ENCODE peak calls at places on chromosomes 4 and X, in ten cellular contexts. H is activated CD4-positive, CD25-positive, alpha-beta regulatory T cell treated with anti-CD3 and anti-CD28 coated beads, Interleukin-2, amount 50 U/mL, for 16 hours; V is NCI-H2081; T is stimulated activated CD4-positive, alpha-beta T cell treated with anti-CD3 and anti-CD28 coated beads, Interleukin-15, amount 100 ng/mL, for 1 hour; S is transverse colon; U is AG10803; B is kidney tubule cell; X is AG08396; I is activated CD8-positive, alpha-beta T cell treated with anti-CD3 and anti-CD28 coated beads, Interleukin-2, amount 10 ng/mL, durations not matched to agents 7 days and 5 days; Y is SJSA1. N is an unnamed sample.

GRCh38 chr4:130705023-130705422 is 1609.1 kb downstream of the C4orf33 start:
- DNase-seq in S (no peak), X (no peak), H (no peak), Y (no peak), T (no peak), V (no peak), U (no peak), I (no peak), B (no peak), N (no peak)

GRCh38 chr4:20544645-20545044 is 155.6 kb upstream of the PACRGL start:
- DNase-seq in B (peak), H (no peak), S (no peak), Y (peak), X (peak), U (peak), V (peak), I (no peak), T (no peak), N (no peak)

GRCh38 chrX:14936561-14936960 is 63.3 kb downstream of the MOSPD2 start:
- DNase-seq in B (peak), X (peak), S (no peak), V (no peak), T (no peak), U (peak), H (no peak), I (no peak), Y (peak), N (peak)

GRCh38 chrX:131633285-131633917 is 89.5 kb downstream of the OR13H1 start:
- DNase-seq in T (no peak), I (peak), S (peak), X (peak), V (peak), Y (peak), B (peak), U (peak), H (peak), N (peak)

GRCh38 chrX:111352424-111352823 is 59.6 kb downstream of the DCX start:
- DNase-seq in Y (no peak), T (no peak), S (peak), X (peak), I (no peak), B (peak), H (no peak), U (peak), V (peak), N (no peak)

GRCh38 chr4:3079694-3080123 is 5.2 kb downstream of the HTT start:
- DNase-seq in T (no peak), I (no peak), H (no peak), V (no peak), B (no peak), Y (no peak), X (no peak), U (no peak), S (no peak), N (no peak)

GRCh38 chr4:99827857-99828256 is 11.2 kb downstream of the DAPP1 start:
- DNase-seq in I (peak), V (no peak), B (no peak), Y (no peak), X (no peak), U (no peak), S (no peak), T (no peak), H (no peak), N (no peak)

GRCh38 chr4:10554694-10555093 is 97.5 kb upstream of the ZNF518B start:
- DNase-seq in B (peak), V (peak), S (peak), X (peak), U (peak), H (no peak), I (peak), T (no peak), Y (peak), N (peak)

GRCh38 chrX:52988985-52989917 is 30.9 kb upstream of the FAM156A start:
- DNase-seq in B (peak), I (no peak), S (no peak), Y (no peak), V (no peak), X (no peak), H (no peak), T (no peak), U (no peak), N (peak)

GRCh38 chrX:68249401-68249831 is 183.9 kb downstream of the OPHN1 start:
- DNase-seq in U (no peak), I (no peak), S (no peak), H (no peak), T (no peak), V (no peak), Y (no peak), X (no peak), B (no peak), N (no peak)

GRCh38 chrX:49212209-49212608 is 12.2 kb upstream of the SYP start:
- DNase-seq in Y (no peak), U (no peak), T (no peak), B (no peak), X (no peak), S (no peak), V (no peak), H (no peak), I (no peak), N (no peak)

GRCh38 chr4:145829629-145830395 is 108.8 kb downstream of the ZNF827 start:
- DNase-seq in X (no peak), S (no peak), U (no peak), H (no peak), B (no peak), V (no peak), Y (no peak), T (no peak), I (peak), N (no peak)

N was measured in trophoblast cell.